ENCODE peak calls at places on chromosomes 7 and 10, in eight cellular contexts. One of them, this sample, is unnamed.

GRCh38 chr10:104895981-104896380 is 254.9 kb downstream of the SORCS3 start:
- DNase-seq in AG09309: no peak
- DNase-seq in ascending aorta: no peak
- DNase-seq in Caco-2: no peak
- DNase-seq in PC-9: no peak
- DNase-seq in WTC11: no peak
- DNase-seq in neural crest cell: no peak
- DNase-seq in cardiac muscle cell: no peak
- DNase-seq in this sample: no peak

GRCh38 chr10:71363936-71364335 is 32.8 kb upstream of the CDH23 start:
- DNase-seq in AG09309: no peak
- DNase-seq in ascending aorta: no peak
- DNase-seq in Caco-2: no peak
- DNase-seq in PC-9: peak; percentile 45
- DNase-seq in WTC11: no peak
- DNase-seq in neural crest cell: no peak
- DNase-seq in cardiac muscle cell: no peak
- DNase-seq in this sample: no peak

GRCh38 chr10:31698169-31698890 is 230.3 kb downstream of the ARHGAP12 start:
- DNase-seq in AG09309: peak; percentile 86
- DNase-seq in ascending aorta: peak; percentile 94
- DNase-seq in Caco-2: no peak
- DNase-seq in PC-9: no peak
- DNase-seq in WTC11: no peak
- DNase-seq in neural crest cell: no peak
- DNase-seq in cardiac muscle cell: peak; percentile 94
- DNase-seq in this sample: no peak

GRCh38 chr7:21911341-21911875 is 34.3 kb downstream of the CDCA7L start:
- DNase-seq in AG09309: peak; percentile 91
- DNase-seq in ascending aorta: no peak
- DNase-seq in Caco-2: no peak
- DNase-seq in PC-9: no peak
- DNase-seq in WTC11: no peak
- DNase-seq in neural crest cell: no peak
- DNase-seq in cardiac muscle cell: no peak
- DNase-seq in this sample: no peak

GRCh38 chr7:2585446-2585845 is 26.7 kb downstream of the IQCE start:
- DNase-seq in AG09309: no peak
- DNase-seq in ascending aorta: no peak
- DNase-seq in Caco-2: no peak
- DNase-seq in PC-9: no peak
- DNase-seq in WTC11: no peak
- DNase-seq in neural crest cell: no peak
- DNase-seq in cardiac muscle cell: no peak
- DNase-seq in this sample: no peak

GRCh38 chr10:5373321-5373720 is 8.6 kb downstream of the UCN3 start:
- DNase-seq in AG09309: no peak
- DNase-seq in ascending aorta: no peak
- DNase-seq in Caco-2: no peak
- DNase-seq in PC-9: no peak
- DNase-seq in WTC11: no peak
- DNase-seq in neural crest cell: no peak
- DNase-seq in cardiac muscle cell: no peak
- DNase-seq in this sample: no peak

GRCh38 chr10:90969947-90970673 is 49.2 kb upstream of the ANKRD1 start:
- DNase-seq in AG09309: peak; percentile 55
- DNase-seq in ascending aorta: no peak
- DNase-seq in Caco-2: peak; percentile 51
- DNase-seq in PC-9: no peak
- DNase-seq in WTC11: no peak
- DNase-seq in neural crest cell: no peak
- DNase-seq in cardiac muscle cell: peak; percentile 30
- DNase-seq in this sample: no peak

GRCh38 chr7:150937848-150938561 is 40.1 kb downstream of the KCNH2 start:
- DNase-seq in AG09309: no peak
- DNase-seq in ascending aorta: peak; percentile 58
- DNase-seq in Caco-2: no peak
- DNase-seq in PC-9: peak; percentile 55
- DNase-seq in WTC11: no peak
- DNase-seq in neural crest cell: no peak
- DNase-seq in cardiac muscle cell: peak; percentile 64
- DNase-seq in this sample: no peak

GRCh38 chr7:50677279-50677996 is 105.3 kb downstream of the GRB10 start:
- DNase-seq in AG09309: no peak
- DNase-seq in ascending aorta: no peak
- DNase-seq in Caco-2: no peak
- DNase-seq in PC-9: no peak
- DNase-seq in WTC11: no peak
- DNase-seq in neural crest cell: no peak
- DNase-seq in cardiac muscle cell: no peak
- DNase-seq in this sample: no peak

GRCh38 chr7:6646380-6646950 is 9.3 kb downstream of the ZNF316 start:
- DNase-seq in AG09309: no peak
- DNase-seq in ascending aorta: no peak
- DNase-seq in Caco-2: no peak
- DNase-seq in PC-9: no peak
- DNase-seq in WTC11: no peak
- DNase-seq in neural crest cell: no peak
- DNase-seq in cardiac muscle cell: no peak
- DNase-seq in this sample: no peak

DNA sequence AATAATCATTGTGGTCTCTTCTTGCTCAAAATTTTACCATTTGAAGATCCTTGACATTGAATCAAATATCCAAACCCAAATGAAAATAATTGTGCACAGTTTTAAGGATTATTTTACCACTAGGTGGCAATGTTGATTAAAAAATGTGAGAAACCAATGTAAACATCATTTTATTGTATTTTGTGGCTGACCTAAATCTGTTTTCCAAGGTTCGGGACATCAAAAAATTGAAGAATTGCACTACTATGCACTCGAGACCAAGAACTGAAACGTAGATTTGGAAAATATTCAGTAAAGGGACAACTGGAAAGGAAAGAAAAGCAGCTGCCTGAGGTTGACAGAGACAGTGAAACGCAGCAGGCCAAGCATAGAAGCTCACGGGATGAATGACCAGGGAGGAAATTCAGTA is 259.3 kb downstream of the SNX13 start:
- DNase-seq in AG09309: no peak
- DNase-seq in ascending aorta: no peak
- DNase-seq in Caco-2: peak; percentile 15
- DNase-seq in PC-9: no peak
- DNase-seq in WTC11: no peak
- DNase-seq in neural crest cell: no peak
- DNase-seq in cardiac muscle cell: peak; percentile 70
- DNase-seq in this sample: no peak
- TF ChIP-seq CTCF in AG09309: peak; percentile 11
- TF ChIP-seq CTCF in ascending aorta: peak; percentile 63
- TF ChIP-seq CTCF in Caco-2: peak; percentile 9
- TF ChIP-seq CTCF in PC-9: peak; percentile 91
- TF ChIP-seq CTCF in WTC11: peak; percentile 40
- TF ChIP-seq CTCF in neural crest cell: peak; percentile 65
- TF ChIP-seq CTCF in cardiac muscle cell: peak; percentile 34
- TF ChIP-seq CTCF in this sample: peak; percentile 75

GRCh38 chr10:97736902-97737769 is at the start of gene ZFYVE27:
- DNase-seq in AG09309: peak; percentile 74
- DNase-seq in ascending aorta: peak; percentile 97
- DNase-seq in Caco-2: peak; percentile 98
- DNase-seq in PC-9: peak; percentile 89
- DNase-seq in WTC11: peak; percentile 98
- DNase-seq in neural crest cell: peak; percentile 98
- DNase-seq in cardiac muscle cell: peak; percentile 97
- DNase-seq in this sample: peak; percentile 99
- TF ChIP-seq CTCF in AG09309: no peak
- TF ChIP-seq CTCF in ascending aorta: no peak
- TF ChIP-seq CTCF in Caco-2: no peak
- TF ChIP-seq CTCF in PC-9: no peak
- TF ChIP-seq CTCF in WTC11: no peak
- TF ChIP-seq CTCF in neural crest cell: no peak
- TF ChIP-seq CTCF in cardiac muscle cell: no peak
- TF ChIP-seq CTCF in this sample: no peak

GRCh38 chr7:52311886-52312285 is 723.5 kb upstream of the POM121L12 start:
- DNase-seq in AG09309: no peak
- DNase-seq in ascending aorta: no peak
- DNase-seq in Caco-2: peak; percentile 14
- DNase-seq in PC-9: no peak
- DNase-seq in WTC11: no peak
- DNase-seq in neural crest cell: no peak
- DNase-seq in cardiac muscle cell: no peak
- DNase-seq in this sample: no peak
- TF ChIP-seq CTCF in AG09309: no peak
- TF ChIP-seq CTCF in ascending aorta: no peak
- TF ChIP-seq CTCF in Caco-2: no peak
- TF ChIP-seq CTCF in PC-9: no peak
- TF ChIP-seq CTCF in WTC11: no peak
- TF ChIP-seq CTCF in neural crest cell: no peak
- TF ChIP-seq CTCF in cardiac muscle cell: no peak
- TF ChIP-seq CTCF in this sample: no peak

GRCh38 chr10:47359626-47360418 is 11.7 kb downstream of the RBP3 start:
- DNase-seq in AG09309: no peak
- DNase-seq in ascending aorta: peak; percentile 27
- DNase-seq in Caco-2: no peak
- DNase-seq in PC-9: no peak
- DNase-seq in WTC11: no peak
- DNase-seq in neural crest cell: no peak
- DNase-seq in cardiac muscle cell: no peak
- DNase-seq in this sample: no peak
- TF ChIP-seq CTCF in AG09309: no peak
- TF ChIP-seq CTCF in ascending aorta: no peak
- TF ChIP-seq CTCF in Caco-2: no peak
- TF ChIP-seq CTCF in PC-9: no peak
- TF ChIP-seq CTCF in WTC11: no peak
- TF ChIP-seq CTCF in neural crest cell: no peak
- TF ChIP-seq CTCF in cardiac muscle cell: no peak
- TF ChIP-seq CTCF in this sample: no peak

GRCh38 chr7:27121656-27122055 is 8.9 kb downstream of the HOXA4 start:
- DNase-seq in AG09309: no peak
- DNase-seq in ascending aorta: no peak
- DNase-seq in Caco-2: no peak
- DNase-seq in PC-9: no peak
- DNase-seq in WTC11: no peak
- DNase-seq in neural crest cell: no peak
- DNase-seq in cardiac muscle cell: no peak
- DNase-seq in this sample: no peak
- TF ChIP-seq CTCF in AG09309: no peak
- TF ChIP-seq CTCF in ascending aorta: no peak
- TF ChIP-seq CTCF in Caco-2: no peak
- TF ChIP-seq CTCF in PC-9: no peak
- TF ChIP-seq CTCF in WTC11: no peak
- TF ChIP-seq CTCF in neural crest cell: no peak
- TF ChIP-seq CTCF in cardiac muscle cell: no peak
- TF ChIP-seq CTCF in this sample: no peak

GRCh38 chr7:974820-975681 is at the start of gene COX19:
- DNase-seq in AG09309: peak; percentile 55
- DNase-seq in ascending aorta: peak; percentile 91
- DNase-seq in Caco-2: peak; percentile 94
- DNase-seq in PC-9: peak; percentile 93
- DNase-seq in WTC11: peak; percentile 89
- DNase-seq in neural crest cell: peak; percentile 88
- DNase-seq in cardiac muscle cell: peak; percentile 95
- DNase-seq in this sample: peak; percentile 93
- TF ChIP-seq CTCF in AG09309: no peak
- TF ChIP-seq CTCF in ascending aorta: no peak
- TF ChIP-seq CTCF in Caco-2: no peak
- TF ChIP-seq CTCF in PC-9: no peak
- TF ChIP-seq CTCF in WTC11: no peak
- TF ChIP-seq CTCF in neural crest cell: no peak
- TF ChIP-seq CTCF in cardiac muscle cell: no peak
- TF ChIP-seq CTCF in this sample: no peak

DNA sequence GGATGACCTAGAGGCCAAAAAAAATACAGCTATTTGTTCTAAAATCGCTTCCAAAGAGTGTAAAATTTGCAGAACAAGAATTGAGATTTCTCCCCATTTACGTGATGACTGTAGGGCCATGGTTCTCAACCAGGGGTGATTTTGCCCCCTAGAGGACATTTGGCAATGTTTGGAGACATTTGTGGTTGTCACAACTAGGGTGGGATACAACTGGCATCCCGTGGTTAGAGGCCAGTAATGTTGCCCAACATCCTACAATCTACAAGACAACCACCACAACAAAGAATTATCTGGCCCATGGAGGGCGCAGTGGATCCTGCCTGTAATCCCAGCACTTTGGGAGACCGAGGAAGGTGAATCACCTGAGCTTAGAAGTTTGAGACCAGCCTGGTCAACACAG is 22.8 kb upstream of the MALSU1 start:
- DNase-seq in AG09309: no peak
- DNase-seq in ascending aorta: no peak
- DNase-seq in Caco-2: peak; percentile 18
- DNase-seq in PC-9: no peak
- DNase-seq in WTC11: peak; percentile 29
- DNase-seq in neural crest cell: no peak
- DNase-seq in cardiac muscle cell: peak; percentile 10
- DNase-seq in this sample: no peak
- TF ChIP-seq CTCF in AG09309: no peak
- TF ChIP-seq CTCF in ascending aorta: no peak
- TF ChIP-seq CTCF in Caco-2: no peak
- TF ChIP-seq CTCF in PC-9: peak; percentile 32
- TF ChIP-seq CTCF in WTC11: no peak
- TF ChIP-seq CTCF in neural crest cell: peak; percentile 30
- TF ChIP-seq CTCF in cardiac muscle cell: peak; percentile 10
- TF ChIP-seq CTCF in this sample: peak; percentile 14